ENCODE peak calls at places on chromosomes 6 and 20, in four cellular contexts. S, D, Q and M are unnamed samples.

GRCh38 chr20:33990075-33990474 is 3.6 kb upstream of the RALY start:
- DNase-seq in D (no peak), S (no peak), Q (no peak), M (no peak)

GRCh38 chr6:82441047-82441770 is 77.6 kb downstream of the TPBG start:
- DNase-seq in S (no peak), D (no peak), Q (no peak), M (no peak)

GRCh38 chr6:27720607-27721580 is 191.3 kb downstream of the OR2B2 start:
- DNase-seq in S (no peak), Q (no peak), D (no peak), M (no peak)

GRCh38 chr6:156513504-156513903 is 263.7 kb upstream of the ARID1B start:
- DNase-seq in Q (no peak), S (no peak), D (no peak), M (no peak)

GRCh38 chr6:5214570-5215052 is 46.1 kb downstream of the LYRM4 start:
- DNase-seq in S (no peak), D (no peak), Q (peak), M (no peak)

GRCh38 chr6:140264451-140264850 is 890.0 kb upstream of the CITED2 start:
- DNase-seq in S (no peak), Q (no peak), D (no peak), M (no peak)

GRCh38 chr6:71510057-71510713 is 221.6 kb downstream of the OGFRL1 start:
- DNase-seq in D (peak), Q (peak), S (peak), M (peak)

GRCh38 chr20:35953411-35954199 is 697 bp downstream of the SCAND1 start:
- DNase-seq in D (peak), S (no peak), Q (peak), M (peak)

GRCh38 chr6:130381012-130381411 is 15.2 kb downstream of the TMEM200A start:
- DNase-seq in S (no peak), Q (no peak), D (no peak), M (no peak)

GRCh38 chr20:33992923-33993799 is 550 bp upstream of the RALY start:
- DNase-seq in D (peak), S (peak), Q (peak), M (peak)

GRCh38 chr20:14049111-14049510 is 53.8 kb downstream of the MACROD2 start:
- DNase-seq in S (no peak), D (no peak), Q (no peak), M (no peak)

GRCh38 chr6:28771401-28772267 is 152.2 kb downstream of the TRIM27 start:
- DNase-seq in D (no peak), S (no peak), Q (no peak), M (no peak)

GRCh38 chr20:50595988-50596693 is 86.0 kb downstream of the PTPN1 start:
- DNase-seq in D (no peak), Q (no peak), S (no peak), M (no peak)

GRCh38 chr20:47127986-47128385 is 228.5 kb downstream of the ZMYND8 start:
- DNase-seq in Q (no peak), D (no peak), S (no peak), M (no peak)

GRCh38 chr6:148968636-148969270 is 221.9 kb downstream of the UST start:
- DNase-seq in Q (no peak), D (no peak), S (no peak), M (no peak)

GRCh38 chr6:153729189-153729588 is 309.9 kb upstream of the OPRM1 start:
- DNase-seq in Q (no peak), S (no peak), D (no peak), M (no peak)

GRCh38 chr20:13200767-13201500 is 20.1 kb upstream of the ISM1 start:
- DNase-seq in D (no peak), Q (no peak), S (no peak), M (no peak)

GRCh38 chr20:57093766-57094165 is 172.7 kb downstream of the BMP7 start:
- DNase-seq in Q (no peak), D (peak), S (no peak), M (no peak)

GRCh38 chr6:30345852-30346251 is 896 bp downstream of the RPP21 start:
- DNase-seq in Q (no peak), S (no peak), D (no peak), M (no peak)

DNA sequence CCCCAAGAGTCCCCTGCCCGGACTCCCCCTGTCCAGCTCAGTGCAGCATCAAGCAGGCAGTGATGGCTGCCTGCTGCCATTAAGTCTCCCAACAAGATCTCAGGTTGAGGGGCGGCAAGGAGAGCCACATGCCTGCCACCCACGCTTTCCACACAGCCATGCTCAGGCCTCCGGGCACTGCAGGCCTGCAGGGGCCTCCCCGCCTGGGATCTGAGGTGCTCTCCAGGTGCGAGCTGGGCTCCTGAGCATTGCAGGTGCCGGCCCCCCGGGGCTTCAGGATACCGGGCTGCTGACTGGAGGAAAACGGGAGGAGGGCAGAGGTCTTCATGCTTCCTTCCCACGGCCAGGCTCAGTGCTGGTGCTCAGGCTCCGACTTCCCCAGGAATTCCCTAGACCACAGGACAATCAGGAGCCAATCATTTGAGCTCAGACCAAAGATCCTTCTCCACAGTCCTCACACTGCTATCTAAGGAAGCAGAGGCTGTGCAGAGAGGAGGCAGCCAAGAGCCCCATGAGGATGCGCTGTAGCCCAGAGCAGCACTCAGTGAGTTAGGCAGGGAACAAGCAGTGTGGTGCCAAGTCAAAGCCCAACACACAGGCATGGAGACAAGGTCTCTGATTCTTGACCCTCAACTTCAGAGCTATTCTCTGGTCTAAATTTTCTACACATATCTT is 52.7 kb downstream of the PYGB start:
- DNase-seq in D (no peak), S (no peak), Q (no peak), M (no peak)
- TF ChIP-seq CTCF in D (no peak), S (no peak), Q (no peak), M (no peak)

GRCh38 chr6:31947864-31948263 is 2.0 kb downstream of the CFB start:
- DNase-seq in S (no peak), Q (no peak), D (peak), M (no peak)

GRCh38 chr6:31947070-31947675 is 1.3 kb downstream of the CFB start:
- DNase-seq in Q (no peak), D (peak), S (no peak), M (no peak)

GRCh38 chr6:31948306-31948705 is 2.4 kb downstream of the CFB start:
- DNase-seq in D (peak), Q (no peak), S (no peak), M (no peak)

GRCh38 chr6:31949926-31950548 is 4.1 kb downstream of the CFB start:
- DNase-seq in S (no peak), D (peak), Q (no peak), M (no peak)

GRCh38 chr6:31948753-31949413 is 3.0 kb downstream of the CFB start:
- DNase-seq in Q (no peak), S (no peak), D (peak), M (no peak)
- TF ChIP-seq POLR2A in Q (peak), S (no peak), D (no peak), M (no peak)

DNA sequence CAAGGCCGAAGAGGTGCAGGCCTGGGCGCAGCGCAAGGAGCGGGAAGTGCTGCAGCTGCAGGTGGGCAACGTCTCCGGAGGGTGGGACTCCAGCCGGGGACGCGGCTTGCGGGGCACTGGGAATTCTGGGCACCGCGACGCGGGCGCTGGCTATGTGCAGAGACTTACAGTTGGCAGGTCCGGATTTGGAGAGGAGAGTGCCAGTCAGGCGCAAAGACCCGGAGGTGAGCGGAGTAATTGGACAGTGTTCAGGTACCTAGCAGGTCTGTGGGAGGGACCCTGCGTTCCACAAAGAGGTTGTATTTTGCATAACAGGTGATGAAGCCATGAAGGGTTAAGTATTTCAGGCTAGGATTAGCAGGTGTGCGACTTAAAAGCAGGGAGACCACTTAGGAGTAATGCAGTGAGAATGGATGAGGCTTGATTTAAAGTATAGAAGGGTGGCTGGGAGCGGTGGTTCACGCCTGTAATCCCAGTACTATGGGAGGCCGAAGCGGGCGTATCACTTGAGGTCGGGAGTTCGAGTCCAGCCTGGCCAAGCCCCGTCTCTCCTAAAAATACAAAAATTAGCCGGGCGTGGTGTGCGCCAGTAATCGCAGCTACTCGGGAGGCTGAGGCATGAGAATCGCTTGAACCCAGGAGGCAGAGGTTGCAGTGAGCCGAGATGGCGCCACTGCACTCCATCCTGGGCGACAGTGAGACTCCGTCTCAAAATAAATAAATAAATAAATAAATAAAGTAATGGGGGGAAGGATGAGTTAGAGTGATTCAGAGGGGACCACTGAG is 1.0 kb downstream of the MRPS26 start:
- DNase-seq in Q (no peak), S (no peak), D (no peak), M (no peak)
- H3K27ac ChIP-seq in Q (peak), S (peak), D (peak), M (peak)

DNA sequence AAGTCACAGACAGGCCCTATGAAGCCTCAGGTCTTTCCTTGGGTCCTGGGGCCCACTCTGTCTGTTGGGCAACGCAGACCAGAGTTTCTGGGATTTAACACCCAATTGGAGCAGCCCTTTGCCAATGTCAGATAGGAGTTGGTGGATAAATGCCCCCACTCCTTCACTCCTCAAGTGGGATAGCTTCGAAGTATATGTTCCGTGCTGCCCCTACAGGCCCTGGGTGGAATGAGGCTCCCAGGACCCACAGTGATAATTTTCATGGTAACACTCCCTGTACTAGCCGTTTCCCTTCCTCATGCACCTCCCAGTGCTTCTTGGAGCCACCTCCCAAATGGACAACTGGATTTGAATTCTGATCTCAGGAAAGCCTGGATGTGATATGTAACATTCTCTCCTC is 145.4 kb downstream of the FOXA2 start:
- DNase-seq in Q (no peak), S (no peak), D (no peak), M (no peak)
- TF ChIP-seq CTCF in Q (no peak), S (no peak), D (no peak), M (no peak)

GRCh38 chr6:32153835-32154513 is at the start of gene PPT2:
- DNase-seq in Q (peak), S (peak), D (peak), M (peak)
- TF ChIP-seq POLR2A in Q (no peak), S (no peak), D (no peak), M (peak)

DNA sequence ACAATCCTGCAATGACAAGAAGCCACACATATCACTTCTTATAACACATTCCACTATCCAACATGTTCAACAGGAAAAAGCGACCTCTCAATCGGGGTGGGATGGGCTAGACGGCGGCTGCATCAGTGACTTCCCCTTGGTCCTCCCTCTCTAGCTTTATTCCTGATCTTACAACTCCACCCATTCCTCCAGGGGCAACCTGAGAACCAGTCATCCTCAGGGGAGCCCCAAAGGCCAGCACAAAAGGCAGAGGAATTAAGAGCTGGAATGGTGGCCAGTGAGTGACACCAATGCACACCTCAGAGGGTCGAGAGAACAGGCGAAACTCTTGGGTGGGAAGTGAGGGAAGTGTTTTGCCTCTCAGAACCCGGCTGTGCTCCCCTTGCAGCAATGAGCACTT is 8.6 kb downstream of the SNHG17 start:
- DNase-seq in Q (no peak), D (no peak), S (no peak), M (no peak)
- H3K27ac ChIP-seq in Q (no peak), D (no peak), S (no peak), M (no peak)